ENCODE peak calls at places on chromosomes 16 and 17, in nine cellular contexts. N is heart left ventricle, B is ovary, A is AG09319, Z is NCI-H2029, X is astrocyte of the hippocampus, K is NCI-H526 treated with DMSO at 0.1 percent for 48 hours, O is NCI-H69, J is fibroblast of the conjunctiva. P is an unnamed sample.

GRCh38 chr16:57039148-57039812 is 49.9 kb downstream of the NLRC5 start:
- DNase-seq in N (no peak), B (no peak), X (peak; percentile 64), A (peak; percentile 32), J (peak; percentile 40), O (no peak), Z (no peak), K (no peak), P (no peak)

GRCh38 chr17:2950846-2951245 is 112.6 kb downstream of the OR1D5 start:
- DNase-seq in Z (no peak), B (no peak), J (no peak), K (no peak), N (no peak), A (no peak), O (no peak), X (no peak), P (no peak)

GRCh38 chr17:1294157-1294717 is 14.8 kb downstream of the TRARG1 start:
- DNase-seq in N (no peak), J (no peak), A (no peak), X (no peak), B (no peak), O (no peak), K (no peak), Z (no peak), P (no peak)

GRCh38 chr17:40526668-40527067 is 25.2 kb upstream of the TNS4 start:
- DNase-seq in A (no peak), N (peak; percentile 56), K (no peak), J (no peak), B (no peak), Z (no peak), O (no peak), X (no peak), P (no peak)

GRCh38 chr17:73998246-73999220 is 204.9 kb upstream of the RPL38 start:
- DNase-seq in N (peak; percentile 46), Z (peak; percentile 30), A (no peak), B (no peak), J (no peak), K (peak; percentile 98), X (peak; percentile 24), O (peak; percentile 61), P (peak; percentile 59)

GRCh38 chr16:14334366-14335105 is 263.4 kb downstream of the MRTFB start:
- DNase-seq in K (no peak), A (peak; percentile 48), X (no peak), O (no peak), B (no peak), J (peak; percentile 27), N (no peak), Z (no peak), P (no peak)

GRCh38 chr17:65707780-65708179 is 146.3 kb upstream of the AXIN2 start:
- DNase-seq in N (no peak), O (no peak), Z (no peak), B (no peak), J (no peak), X (no peak), K (no peak), A (no peak), P (no peak)

GRCh38 chr17:74012465-74012864 is 191.0 kb upstream of the RPL38 start:
- DNase-seq in J (no peak), B (no peak), N (no peak), Z (peak; percentile 70), X (no peak), A (no peak), O (peak; percentile 59), K (no peak), P (no peak)

GRCh38 chr17:49494937-49495841 is at the start of gene NGFR:
- DNase-seq in Z (no peak), N (peak; percentile 56), X (peak; percentile 62), O (peak; percentile 85), A (no peak), J (no peak), B (peak; percentile 64), K (peak; percentile 27), P (peak; percentile 97)